ENCODE peak calls at places on chromosomes 1 and 21, in six cellular contexts. One of them, this sample, is unnamed.

GRCh38 chr1:93143136-93143535 is 37.1 kb downstream of the TMED5 start:
- DNase-seq in HFF-Myc: no peak
- DNase-seq in natural killer cell: no peak
- DNase-seq in GM23338: no peak
- DNase-seq in A549: no peak
- DNase-seq in left ventricle myocardium inferior: no peak
- DNase-seq in this sample: no peak

GRCh38 chr1:171140466-171140865 is 44.6 kb upstream of the FMO2 start:
- DNase-seq in HFF-Myc: no peak
- DNase-seq in A549: no peak
- DNase-seq in natural killer cell: no peak
- DNase-seq in GM23338: no peak
- DNase-seq in left ventricle myocardium inferior: peak
- DNase-seq in this sample: no peak

GRCh38 chr1:154151311-154151710 is 3.6 kb downstream of the NUP210L start:
- DNase-seq in A549: no peak
- DNase-seq in left ventricle myocardium inferior: no peak
- DNase-seq in GM23338: no peak
- DNase-seq in HFF-Myc: no peak
- DNase-seq in natural killer cell: no peak
- DNase-seq in this sample: no peak

GRCh38 chr1:22414244-22414751 is 37.4 kb upstream of the ZBTB40 start:
- DNase-seq in A549: peak
- DNase-seq in natural killer cell: no peak
- DNase-seq in left ventricle myocardium inferior: no peak
- DNase-seq in HFF-Myc: no peak
- DNase-seq in GM23338: no peak
- DNase-seq in this sample: no peak

GRCh38 chr1:159141584-159142518 is 29.6 kb upstream of the CADM3 start:
- DNase-seq in GM23338: peak
- DNase-seq in A549: no peak
- DNase-seq in natural killer cell: no peak
- DNase-seq in HFF-Myc: no peak
- DNase-seq in left ventricle myocardium inferior: no peak
- DNase-seq in this sample: no peak

GRCh38 chr1:175192630-175193338 is at the start of gene KIAA0040:
- DNase-seq in HFF-Myc: no peak
- DNase-seq in GM23338: peak
- DNase-seq in A549: peak
- DNase-seq in left ventricle myocardium inferior: peak
- DNase-seq in natural killer cell: no peak
- DNase-seq in this sample: peak

GRCh38 chr1:41847011-41847410 is 71.7 kb downstream of the HIVEP3 start:
- DNase-seq in GM23338: no peak
- DNase-seq in A549: no peak
- DNase-seq in natural killer cell: no peak
- DNase-seq in left ventricle myocardium inferior: no peak
- DNase-seq in HFF-Myc: no peak
- DNase-seq in this sample: no peak

GRCh38 chr1:153791856-153792253 is 16.6 kb downstream of the SLC27A3 start:
- DNase-seq in natural killer cell: peak
- DNase-seq in HFF-Myc: no peak
- DNase-seq in A549: no peak
- DNase-seq in GM23338: no peak
- DNase-seq in left ventricle myocardium inferior: no peak
- DNase-seq in this sample: no peak

GRCh38 chr1:240967070-240967724 is 355.2 kb upstream of the GREM2 start:
- DNase-seq in left ventricle myocardium inferior: no peak
- DNase-seq in HFF-Myc: no peak
- DNase-seq in natural killer cell: no peak
- DNase-seq in GM23338: peak
- DNase-seq in A549: no peak
- DNase-seq in this sample: no peak

GRCh38 chr1:155048449-155049334 is 2.4 kb upstream of the ADAM15 start:
- DNase-seq in left ventricle myocardium inferior: no peak
- DNase-seq in HFF-Myc: no peak
- DNase-seq in natural killer cell: no peak
- DNase-seq in GM23338: no peak
- DNase-seq in A549: no peak
- DNase-seq in this sample: no peak

GRCh38 chr21:18114735-18115134 is 129.9 kb upstream of the CHODL start:
- DNase-seq in left ventricle myocardium inferior: no peak
- DNase-seq in natural killer cell: no peak
- DNase-seq in GM23338: no peak
- DNase-seq in A549: no peak
- DNase-seq in HFF-Myc: no peak
- DNase-seq in this sample: no peak

GRCh38 chr1:54816130-54816529 is 15.0 kb upstream of the TTC22 start:
- DNase-seq in GM23338: no peak
- DNase-seq in natural killer cell: no peak
- DNase-seq in A549: no peak
- DNase-seq in left ventricle myocardium inferior: no peak
- DNase-seq in HFF-Myc: no peak
- DNase-seq in this sample: no peak

GRCh38 chr1:3670823-3671251 is 18.5 kb downstream of the TP73 start:
- DNase-seq in GM23338: no peak
- DNase-seq in left ventricle myocardium inferior: peak
- DNase-seq in natural killer cell: no peak
- DNase-seq in HFF-Myc: no peak
- DNase-seq in A549: no peak
- DNase-seq in this sample: no peak

GRCh38 chr1:107175102-107175501 is 34.3 kb downstream of the NTNG1 start:
- DNase-seq in left ventricle myocardium inferior: no peak
- DNase-seq in HFF-Myc: no peak
- DNase-seq in A549: no peak
- DNase-seq in GM23338: peak
- DNase-seq in natural killer cell: no peak
- DNase-seq in this sample: no peak
- TF ChIP-seq CTCF in left ventricle myocardium inferior: no peak
- TF ChIP-seq CTCF in HFF-Myc: no peak
- TF ChIP-seq CTCF in A549: no peak
- TF ChIP-seq CTCF in GM23338: no peak
- TF ChIP-seq CTCF in natural killer cell: no peak
- TF ChIP-seq CTCF in this sample: no peak

GRCh38 chr1:118077331-118078055 is 107.5 kb downstream of the SPAG17 start:
- DNase-seq in A549: peak
- DNase-seq in left ventricle myocardium inferior: no peak
- DNase-seq in natural killer cell: no peak
- DNase-seq in GM23338: peak
- DNase-seq in HFF-Myc: no peak
- DNase-seq in this sample: no peak
- TF ChIP-seq CTCF in A549: peak
- TF ChIP-seq CTCF in left ventricle myocardium inferior: peak
- TF ChIP-seq CTCF in natural killer cell: no peak
- TF ChIP-seq CTCF in GM23338: peak
- TF ChIP-seq CTCF in HFF-Myc: peak
- TF ChIP-seq CTCF in this sample: no peak

DNA sequence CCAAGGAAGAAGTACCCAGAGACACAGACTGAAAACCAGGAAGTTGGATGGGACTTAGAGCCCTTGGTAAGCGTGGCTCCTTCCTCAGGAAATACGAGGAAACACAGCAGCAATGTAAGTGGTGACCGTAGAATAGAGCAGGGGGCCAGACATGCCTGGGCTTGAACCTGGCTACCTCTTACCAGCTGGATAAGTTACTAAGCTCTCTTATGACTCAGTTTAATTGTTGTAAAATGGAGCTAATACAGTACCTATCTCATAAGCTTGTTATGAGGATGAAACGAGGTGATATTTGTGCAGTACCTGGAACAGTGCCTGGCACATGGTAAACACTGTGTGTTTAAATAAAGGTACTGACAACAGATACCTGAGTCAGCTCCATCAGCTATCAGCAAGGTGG is 19.2 kb downstream of the EBNA1BP2 start:
- DNase-seq in A549: no peak
- DNase-seq in natural killer cell: no peak
- DNase-seq in GM23338: peak
- DNase-seq in HFF-Myc: no peak
- DNase-seq in left ventricle myocardium inferior: no peak
- DNase-seq in this sample: no peak
- TF ChIP-seq CTCF in A549: no peak
- TF ChIP-seq CTCF in natural killer cell: no peak
- TF ChIP-seq CTCF in GM23338: no peak
- TF ChIP-seq CTCF in HFF-Myc: no peak
- TF ChIP-seq CTCF in left ventricle myocardium inferior: no peak
- TF ChIP-seq CTCF in this sample: no peak

DNA sequence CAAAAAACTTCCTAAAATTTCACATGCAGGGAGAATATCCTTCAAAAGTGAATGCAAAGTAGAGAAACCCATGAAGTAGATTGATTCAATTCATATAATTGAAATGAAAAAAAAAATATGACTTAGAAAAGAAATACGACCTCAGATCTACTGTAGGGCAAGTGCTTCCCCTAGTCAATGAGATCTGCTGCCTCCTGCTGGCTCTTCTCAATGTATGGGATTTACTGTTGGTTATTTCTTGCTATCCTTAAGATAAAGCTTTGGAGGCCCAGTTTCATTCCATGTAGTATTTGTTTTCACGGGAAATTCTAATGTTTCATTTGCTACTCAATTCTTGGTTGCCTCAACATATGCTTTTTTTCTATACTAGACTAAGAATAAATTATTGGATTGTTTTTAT is 46.2 kb downstream of the ZNF648 start:
- DNase-seq in GM23338: peak
- DNase-seq in natural killer cell: no peak
- DNase-seq in HFF-Myc: no peak
- DNase-seq in left ventricle myocardium inferior: no peak
- DNase-seq in A549: no peak
- DNase-seq in this sample: no peak
- TF ChIP-seq CTCF in GM23338: peak
- TF ChIP-seq CTCF in natural killer cell: no peak
- TF ChIP-seq CTCF in HFF-Myc: no peak
- TF ChIP-seq CTCF in left ventricle myocardium inferior: peak
- TF ChIP-seq CTCF in A549: peak
- TF ChIP-seq CTCF in this sample: no peak

DNA sequence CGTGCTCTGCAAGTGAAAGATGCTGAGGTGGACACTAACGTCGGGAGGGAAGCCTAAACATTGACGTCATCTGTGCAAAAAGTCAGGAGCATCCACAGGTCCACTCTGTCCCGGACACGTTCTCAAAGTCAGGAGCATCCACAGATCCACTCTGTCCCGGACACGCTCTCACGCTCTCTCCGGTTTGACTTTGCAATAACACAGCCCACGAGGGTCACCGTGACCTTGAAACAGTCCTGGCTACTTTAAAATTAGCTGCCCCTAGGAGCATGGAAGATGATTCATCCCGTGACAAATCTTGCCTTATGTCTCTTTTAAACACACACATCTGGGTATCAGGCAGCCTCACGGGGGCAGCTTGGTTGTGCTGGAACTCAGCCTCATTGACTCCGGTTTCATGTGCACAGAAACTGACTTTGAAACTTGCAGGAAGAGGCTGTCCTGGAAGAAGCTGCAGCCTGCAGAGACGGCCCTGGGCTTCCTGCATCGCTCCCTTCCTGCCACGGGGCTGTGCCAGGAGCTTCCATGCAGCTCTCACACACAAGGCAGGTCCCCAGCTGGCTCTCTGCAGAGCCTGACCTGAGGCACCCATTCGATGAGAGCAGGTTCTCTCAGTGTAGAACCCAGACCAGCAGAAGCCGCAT is 18.1 kb upstream of the COL18A1 start:
- DNase-seq in left ventricle myocardium inferior: peak
- DNase-seq in natural killer cell: no peak
- DNase-seq in GM23338: no peak
- DNase-seq in A549: no peak
- DNase-seq in HFF-Myc: peak
- DNase-seq in this sample: no peak
- TF ChIP-seq CTCF in left ventricle myocardium inferior: peak
- TF ChIP-seq CTCF in natural killer cell: no peak
- TF ChIP-seq CTCF in GM23338: no peak
- TF ChIP-seq CTCF in A549: no peak
- TF ChIP-seq CTCF in HFF-Myc: peak
- TF ChIP-seq CTCF in this sample: no peak

DNA sequence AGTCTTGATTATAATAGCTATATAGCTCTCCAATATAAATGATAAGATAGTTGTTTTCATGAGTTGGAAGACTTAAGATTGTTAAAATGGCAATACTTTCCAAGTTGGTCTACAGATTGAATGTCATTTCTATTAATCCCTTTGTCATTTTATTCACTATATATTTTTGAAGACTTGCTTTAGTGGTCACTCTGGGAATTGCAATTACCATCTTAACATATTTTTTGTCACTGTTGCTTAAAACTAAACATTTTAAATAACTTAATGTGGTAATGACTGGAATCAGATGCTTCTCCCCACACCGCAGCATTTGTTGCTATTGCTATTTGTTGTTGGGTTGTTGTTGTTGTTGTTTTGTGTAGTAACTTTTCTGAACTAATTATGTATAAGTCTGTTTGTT is 1592.9 kb downstream of the MRPL39 start:
- DNase-seq in GM23338: peak
- DNase-seq in A549: no peak
- DNase-seq in left ventricle myocardium inferior: no peak
- DNase-seq in HFF-Myc: no peak
- DNase-seq in natural killer cell: no peak
- DNase-seq in this sample: no peak
- TF ChIP-seq CTCF in GM23338: peak
- TF ChIP-seq CTCF in A549: no peak
- TF ChIP-seq CTCF in left ventricle myocardium inferior: no peak
- TF ChIP-seq CTCF in HFF-Myc: no peak
- TF ChIP-seq CTCF in natural killer cell: no peak
- TF ChIP-seq CTCF in this sample: no peak

This sample was measured in activated B cell treated with CpG ODN at 0.5 μM for 24 hours.